ENCODE peak calls at places on chromosomes 7 and 10, in four cellular contexts. S is HepG2, E is H1, I is GM12878. K is an unnamed sample.

GRCh38 chr10:127118024-127118423 is 78.4 kb downstream of the INSYN2A start:
- DNase-seq in S (no peak), E (no peak), I (no peak), K (no peak)

GRCh38 chr10:113549856-113550255 is 3.0 kb upstream of the HABP2 start:
- DNase-seq in E (no peak), S (no peak), I (no peak), K (no peak)

GRCh38 chr10:32150532-32151101 is 94.4 kb upstream of the KIF5B start:
- DNase-seq in I (no peak), S (no peak), E (no peak), K (no peak)

GRCh38 chr7:137768371-137768770 is 78.4 kb downstream of the DGKI start:
- DNase-seq in S (no peak), I (no peak), E (no peak), K (no peak)

GRCh38 chr7:106223156-106223555 is 61.6 kb downstream of the NAMPT start:
- DNase-seq in S (no peak), E (no peak), I (no peak), K (no peak)

GRCh38 chr10:5443429-5443828 is 31.1 kb downstream of the NET1 start:
- DNase-seq in E (no peak), S (no peak), I (peak; percentile 86), K (no peak)

GRCh38 chr10:123722351-123722750 is 56.2 kb downstream of the GPR26 start:
- DNase-seq in I (no peak), S (no peak), E (no peak), K (no peak)

GRCh38 chr7:25846722-25847121 is 305.3 kb upstream of the NFE2L3 start:
- DNase-seq in E (no peak), S (no peak), I (no peak), K (no peak)

GRCh38 chr7:81468516-81468915 is 301.3 kb downstream of the HGF start:
- DNase-seq in I (no peak), E (no peak), S (no peak), K (no peak)

GRCh38 chr7:101589976-101590662 is 39.0 kb downstream of the MYL10 start:
- DNase-seq in I (no peak), S (no peak), E (peak; percentile 29), K (no peak)

GRCh38 chr7:12031638-12032037 is 179.5 kb upstream of the TMEM106B start:
- DNase-seq in I (no peak), E (no peak), S (no peak), K (no peak)

GRCh38 chr10:132618158-132618924 is 80.8 kb downstream of the INPP5A start:
- DNase-seq in S (no peak), E (no peak), I (no peak), K (no peak)

GRCh38 chr10:47454294-47455058 is 29.4 kb downstream of the ANXA8 start:
- DNase-seq in S (no peak), I (no peak), E (no peak), K (no peak)

GRCh38 chr10:7855205-7855604 is 36.9 kb downstream of the TAF3 start:
- DNase-seq in E (no peak), I (no peak), S (peak; percentile 16), K (no peak)

GRCh38 chr10:15485684-15486316 is 114.7 kb upstream of the FAM171A1 start:
- DNase-seq in E (no peak), S (no peak), I (no peak), K (no peak)

GRCh38 chr10:20593649-20594048 is 303.5 kb downstream of the NEBL start:
- DNase-seq in S (no peak), E (no peak), I (no peak), K (no peak)

GRCh38 chr7:134085315-134085714 is 41.8 kb upstream of the LRGUK start:
- DNase-seq in I (no peak), S (no peak), E (no peak), K (no peak)

GRCh38 chr7:29878081-29878688 is 71.9 kb downstream of the WIPF3 start:
- DNase-seq in E (no peak), S (peak; percentile 20), I (no peak), K (no peak)

GRCh38 chr7:96026606-96027005 is 254.3 kb downstream of the DYNC1I1 start:
- DNase-seq in E (no peak), S (no peak), I (no peak), K (no peak)

GRCh38 chr10:102230861-102231356 is 4.8 kb downstream of the ELOVL3 start:
- DNase-seq in E (peak; percentile 84), I (no peak), S (no peak), K (peak; percentile 61)

GRCh38 chr7:31651800-31652326 is 35.2 kb upstream of the PPP1R17 start:
- DNase-seq in I (no peak), E (no peak), S (no peak), K (no peak)

GRCh38 chr7:45402480-45403218 is 171.5 kb upstream of the ADCY1 start:
- DNase-seq in S (no peak), I (peak; percentile 3), E (no peak), K (no peak)

GRCh38 chr10:109695988-109696387 is 227.3 kb downstream of the XPNPEP1 start:
- DNase-seq in I (no peak), S (no peak), E (no peak), K (no peak)

GRCh38 chr7:123798527-123799188 is 46.3 kb upstream of the HYAL4 start:
- DNase-seq in I (no peak), E (no peak), S (no peak), K (no peak)

GRCh38 chr7:2483495-2483894 is 7.3 kb upstream of the GRIFIN start:
- DNase-seq in S (no peak), I (no peak), E (no peak), K (no peak)

GRCh38 chr7:100685049-100685605 is 8.9 kb downstream of the GIGYF1 start:
- DNase-seq in S (no peak), E (no peak), I (no peak), K (peak; percentile 3)

GRCh38 chr7:64314493-64315020 is 796 bp downstream of the ZNF736 start:
- DNase-seq in I (no peak), S (no peak), E (no peak), K (no peak)

GRCh38 chr7:80721880-80722595 is 83.6 kb downstream of the CD36 start:
- DNase-seq in E (no peak), S (no peak), I (no peak), K (no peak)

GRCh38 chr10:124698560-124699470 is 45.4 kb downstream of the FAM53B start:
- DNase-seq in I (no peak), E (no peak), S (no peak), K (no peak)

GRCh38 chr10:75643944-75644820 is 212.8 kb downstream of the LRMDA start:
- DNase-seq in S (no peak), E (no peak), I (no peak), K (no peak)

GRCh38 chr7:192035-192649 is at the start of gene FAM20C:
- DNase-seq in E (no peak), S (no peak), I (no peak), K (peak; percentile 54)

GRCh38 chr10:67990093-67990492 is 85.0 kb downstream of the HERC4 start:
- DNase-seq in I (no peak), E (no peak), S (no peak), K (no peak)

DNA sequence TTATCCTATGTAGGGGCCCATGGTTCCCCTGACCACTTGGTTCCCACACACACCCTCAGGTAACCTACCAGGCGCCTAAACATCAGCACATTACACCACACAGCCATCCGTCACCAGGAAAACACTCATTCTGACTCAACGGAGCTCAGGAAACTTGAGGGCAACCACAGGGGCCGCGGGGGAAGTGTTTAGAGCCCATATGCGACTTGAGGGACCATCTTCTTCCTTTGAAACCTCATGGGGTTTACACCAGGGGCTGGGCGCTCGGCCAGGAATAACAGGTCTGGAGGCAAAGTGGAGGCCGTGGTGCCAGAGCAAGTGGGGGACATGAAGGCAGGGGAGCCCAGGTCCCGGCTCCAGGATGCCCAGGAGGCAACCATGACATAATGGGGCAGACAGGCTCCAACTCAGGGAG is 1.5 kb downstream of the STX1A start:
- DNase-seq in S (no peak), E (no peak), I (no peak), K (no peak)
- TF ChIP-seq SUZ12 in S (no peak), E (no peak), I (no peak), K (no peak)

DNA sequence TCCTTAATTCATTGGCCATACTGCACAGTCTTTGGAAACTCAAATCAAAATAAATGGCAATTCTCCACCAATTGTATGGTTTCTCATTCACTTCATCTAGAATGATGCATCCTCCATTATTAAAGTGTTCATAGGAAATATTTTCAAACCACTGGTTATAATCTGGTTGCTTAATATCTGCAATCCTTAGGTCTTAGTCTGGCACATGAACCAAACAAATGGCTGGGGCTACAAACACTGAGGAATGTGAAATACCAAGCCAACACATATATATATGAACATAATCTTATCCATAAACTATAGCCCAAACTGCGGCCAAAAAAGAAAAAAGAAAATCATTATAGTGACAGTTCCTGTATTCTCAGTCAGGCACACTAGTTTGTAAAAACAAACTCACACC is 5.7 kb upstream of the MSS51 start:
- DNase-seq in I (no peak), E (no peak), S (no peak), K (no peak)
- TF ChIP-seq SUZ12 in I (no peak), E (no peak), S (no peak), K (no peak)

GRCh38 chr10:103852856-103853255 is 2.5 kb downstream of the SH3PXD2A start:
- DNase-seq in S (no peak), E (no peak), I (no peak), K (no peak)

GRCh38 chr10:103854687-103855423 is 521 bp downstream of the SH3PXD2A start:
- DNase-seq in I (no peak), S (no peak), E (peak; percentile 76), K (peak; percentile 53)

GRCh38 chr10:103855424-103855823 is at the start of gene SH3PXD2A:
- DNase-seq in S (peak; percentile 19), E (peak; percentile 78), I (no peak), K (peak; percentile 73)

GRCh38 chr10:103853428-103854264 is 1.7 kb downstream of the SH3PXD2A start:
- DNase-seq in I (no peak), E (no peak), S (peak; percentile 90), K (no peak)

GRCh38 chr10:103854265-103854686 is 1.1 kb downstream of the SH3PXD2A start:
- DNase-seq in E (peak; percentile 64), I (no peak), S (peak; percentile 80), K (no peak)
- TF ChIP-seq SUZ12 in E (no peak), I (no peak), S (no peak), K (no peak)

GRCh38 chr7:42886866-42887509 is 24.9 kb downstream of the C7orf25 start:
- DNase-seq in I (no peak), E (no peak), S (no peak), K (no peak)

GRCh38 chr7:42886129-42886528 is 25.7 kb downstream of the C7orf25 start:
- DNase-seq in I (no peak), E (no peak), S (no peak), K (no peak)

GRCh38 chr7:42878303-42878702 is 33.6 kb downstream of the C7orf25 start:
- DNase-seq in E (no peak), S (no peak), I (no peak), K (no peak)

GRCh38 chr7:42880392-42880791 is 31.5 kb downstream of the C7orf25 start:
- DNase-seq in E (no peak), I (no peak), S (no peak), K (no peak)

GRCh38 chr7:42883950-42884349 is 27.9 kb downstream of the C7orf25 start:
- DNase-seq in I (no peak), E (no peak), S (no peak), K (no peak)
- TF ChIP-seq SUZ12 in I (no peak), E (no peak), S (no peak), K (no peak)

GRCh38 chr7:91596287-91596686 is 284.2 kb downstream of the MTERF1 start:
- DNase-seq in I (no peak), E (no peak), S (no peak), K (no peak)
- TF ChIP-seq SUZ12 in I (no peak), E (no peak), S (no peak), K (no peak)

GRCh38 chr7:22182139-22182538 is 174.8 kb downstream of the RAPGEF5 start:
- DNase-seq in I (no peak), S (no peak), E (no peak), K (no peak)
- TF ChIP-seq SUZ12 in I (no peak), S (no peak), E (no peak), K (no peak)

K was measured in HEK293T.